ENCODE peak calls at places on chromosomes 12 and 14, in four cellular contexts. X is right lobe of liver, H is GM12891, S is testis. W is an unnamed sample.

GRCh38 chr12:5220835-5221234 is 177.2 kb downstream of the KCNA5 start:
- DNase-seq in S (no peak), X (no peak), H (no peak), W (peak; percentile 15)

GRCh38 chr12:88153959-88154358 is 11.9 kb downstream of the TMTC3 start:
- DNase-seq in S (no peak), H (no peak), X (no peak), W (no peak)

GRCh38 chr14:94701854-94702370 is 68.0 kb downstream of the GSC start:
- DNase-seq in S (no peak), X (no peak), H (no peak), W (no peak)

GRCh38 chr12:21502164-21502496 is 541 bp downstream of the GOLT1B start:
- DNase-seq in X (no peak), H (no peak), S (peak; percentile 40), W (peak; percentile 4)

GRCh38 chr12:90502070-90502469 is 452.9 kb downstream of the CCER1 start:
- DNase-seq in S (no peak), H (no peak), X (no peak), W (no peak)

GRCh38 chr14:99270491-99271287 is 1.3 kb downstream of the BCL11B start:
- DNase-seq in H (no peak), X (no peak), S (no peak), W (no peak)

GRCh38 chr12:132824053-132824452 is 4.6 kb downstream of the GOLGA3 start:
- DNase-seq in H (no peak), X (no peak), S (no peak), W (peak; percentile 55)

GRCh38 chr12:113266106-113266895 is 45.0 kb downstream of the TPCN1 start:
- DNase-seq in S (no peak), X (no peak), H (no peak), W (no peak)

GRCh38 chr14:52640137-52640536 is 55.2 kb downstream of the ERO1A start:
- DNase-seq in X (no peak), S (no peak), H (no peak), W (no peak)

GRCh38 chr12:11209098-11209497 is 22.4 kb upstream of the TAS2R42 start:
- DNase-seq in S (no peak), X (no peak), H (no peak), W (no peak)

GRCh38 chr14:48275301-48275700 is 599.9 kb upstream of the MDGA2 start:
- DNase-seq in H (no peak), X (no peak), S (no peak), W (no peak)

GRCh38 chr12:90854136-90854689 is 100.8 kb downstream of the CCER1 start:
- DNase-seq in X (no peak), H (no peak), S (peak; percentile 40), W (peak; percentile 4)

GRCh38 chr12:15741082-15741481 is 48.1 kb downstream of the EPS8 start:
- DNase-seq in S (no peak), X (no peak), H (no peak), W (peak; percentile 23)

GRCh38 chr12:22543246-22544037 is 900 bp downstream of the C2CD5 start:
- DNase-seq in H (no peak), S (peak; percentile 69), X (peak; percentile 73), W (no peak)

GRCh38 chr12:22539055-22539454 is 5.3 kb downstream of the C2CD5 start:
- DNase-seq in S (no peak), H (no peak), X (no peak), W (no peak)

GRCh38 chr12:22541496-22541895 is 2.8 kb downstream of the C2CD5 start:
- DNase-seq in X (no peak), S (no peak), H (no peak), W (no peak)

GRCh38 chr12:22538336-22538735 is 6.0 kb downstream of the C2CD5 start:
- DNase-seq in S (no peak), H (no peak), X (no peak), W (no peak)

DNA sequence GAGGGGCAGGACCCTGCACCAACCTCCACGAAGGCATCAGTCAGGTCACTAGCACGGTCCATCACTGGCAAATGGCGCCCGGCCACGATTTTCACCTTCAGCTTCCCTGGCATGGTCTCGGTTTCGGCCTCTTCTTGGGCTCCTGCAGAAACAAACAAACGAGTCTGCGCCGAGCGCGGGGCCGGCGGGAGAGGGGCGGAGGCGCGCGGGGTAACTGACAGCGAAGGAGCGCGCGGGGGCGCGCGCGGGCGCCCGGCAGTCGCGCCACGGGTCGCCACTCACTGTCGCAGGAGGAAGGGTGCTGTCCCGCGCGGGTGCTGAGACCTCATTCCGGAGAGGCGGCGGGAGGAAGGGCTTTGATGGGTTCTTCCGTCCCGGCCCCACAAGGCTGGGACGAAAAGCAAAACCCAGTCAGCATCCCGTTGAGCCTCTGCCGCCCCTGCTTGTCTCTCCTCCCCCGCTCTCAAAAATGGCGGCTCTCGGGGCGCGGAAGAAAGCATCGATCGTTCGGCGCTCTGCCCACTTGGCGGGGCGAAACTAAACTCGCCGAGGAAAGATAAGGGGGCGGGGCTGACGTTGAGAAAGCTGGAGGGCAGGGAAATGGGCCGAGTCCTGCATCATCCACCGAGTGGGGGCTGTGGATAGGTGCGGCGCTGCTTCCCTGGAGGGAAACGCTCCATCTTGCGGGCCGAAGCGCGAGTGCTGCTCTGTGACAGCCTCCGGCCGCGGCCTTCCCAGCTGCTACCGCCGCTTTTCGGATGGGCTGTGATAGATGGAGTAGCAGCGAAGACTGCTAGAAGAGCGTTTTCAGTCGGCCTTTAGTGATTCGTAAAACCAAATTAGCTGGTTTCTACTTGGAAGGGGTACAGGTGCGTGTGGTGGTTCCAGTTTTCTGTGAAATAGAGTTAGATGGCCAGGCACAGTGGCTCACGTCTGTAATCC is at the start of gene C2CD5:
- DNase-seq in S (peak; percentile 98), X (peak; percentile 97), H (peak; percentile 64), W (peak; percentile 76)
- TF ChIP-seq POLR2A in S (peak; percentile 27), X (peak; percentile 89), H (peak; percentile 94), W (peak; percentile 86)

GRCh38 chr12:19127270-19127669 is 2.3 kb upstream of the PLEKHA5 start:
- DNase-seq in S (no peak), H (no peak), X (no peak), W (no peak)

GRCh38 chr12:19130224-19131019 is 889 bp downstream of the PLEKHA5 start:
- DNase-seq in S (peak; percentile 31), H (peak; percentile 11), X (peak; percentile 48), W (peak; percentile 42)

GRCh38 chr12:19129121-19129485 is 430 bp upstream of the PLEKHA5 start:
- DNase-seq in X (no peak), S (no peak), H (no peak), W (no peak)

GRCh38 chr12:19131020-19131431 is 1.5 kb downstream of the PLEKHA5 start:
- DNase-seq in S (peak; percentile 31), H (no peak), X (peak; percentile 46), W (peak; percentile 23)

DNA sequence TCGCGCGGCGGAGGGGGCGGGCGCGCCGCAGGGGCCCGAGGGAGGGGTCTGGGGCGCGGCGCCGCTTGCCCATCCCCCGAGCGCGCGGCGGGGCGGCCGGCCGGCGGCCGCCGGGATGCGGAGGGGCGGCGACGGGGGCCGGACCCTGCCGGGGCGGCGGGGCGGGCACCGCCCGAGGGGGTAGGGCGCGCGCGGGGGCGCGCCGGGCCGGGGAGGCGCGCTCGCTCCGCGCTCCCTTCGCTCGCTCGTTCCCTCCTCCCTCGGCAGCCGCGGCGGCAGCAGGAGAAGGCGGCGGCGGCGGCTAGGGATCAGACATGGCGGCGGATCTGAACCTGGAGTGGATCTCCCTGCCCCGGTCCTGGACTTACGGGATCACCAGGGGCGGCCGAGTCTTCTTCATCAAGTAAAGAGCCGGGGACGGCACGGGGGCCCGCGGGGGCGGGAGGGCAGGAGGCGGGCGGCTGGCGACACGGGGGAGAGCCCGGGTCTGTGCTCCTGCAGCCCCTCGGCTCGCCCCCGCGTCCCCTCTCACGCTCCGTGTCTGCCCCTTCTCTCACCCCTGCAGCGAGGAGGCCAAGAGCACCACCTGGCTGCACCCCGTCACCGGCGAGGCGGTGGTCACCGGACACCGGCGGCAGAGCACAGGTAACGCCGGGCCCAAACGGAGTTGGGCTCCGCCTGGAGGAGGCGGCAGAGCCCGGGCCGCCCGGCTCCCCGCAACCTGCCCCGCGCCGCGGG is at the start of gene PLEKHA5:
- DNase-seq in X (peak; percentile 84), H (peak; percentile 20), S (peak; percentile 77), W (peak; percentile 51)
- TF ChIP-seq POLR2A in X (peak; percentile 37), H (no peak), S (no peak), W (peak; percentile 38)

DNA sequence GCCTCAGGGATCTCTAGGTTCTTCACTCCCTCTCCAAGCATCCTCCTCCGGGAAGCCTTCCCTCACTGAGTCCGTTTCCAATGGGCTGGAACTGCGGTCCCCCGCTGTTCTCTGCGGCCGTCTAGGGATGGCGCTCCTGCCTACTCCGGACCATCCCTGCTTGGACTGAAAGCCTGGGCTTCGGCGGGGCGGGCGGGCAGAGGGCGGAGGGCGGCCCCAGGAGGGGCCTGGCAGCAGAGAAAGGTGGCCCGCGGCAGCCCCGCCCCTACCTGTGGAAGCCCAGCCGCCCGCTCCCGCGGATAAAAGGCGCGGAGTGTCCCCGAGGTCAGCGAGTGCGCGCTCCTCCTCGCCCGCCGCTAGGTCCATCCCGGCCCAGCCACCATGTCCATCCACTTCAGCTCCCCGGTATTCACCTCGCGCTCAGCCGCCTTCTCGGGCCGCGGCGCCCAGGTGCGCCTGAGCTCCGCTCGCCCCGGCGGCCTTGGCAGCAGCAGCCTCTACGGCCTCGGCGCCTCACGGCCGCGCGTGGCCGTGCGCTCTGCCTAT is at the start of gene KRT7:
- DNase-seq in S (no peak), X (no peak), H (no peak), W (no peak)
- TF ChIP-seq POLR2A in S (no peak), X (peak; percentile 34), H (no peak), W (no peak)

GRCh38 chr14:24366664-24367505 is 1.1 kb upstream of the NFATC4 start:
- DNase-seq in H (peak; percentile 74), X (peak; percentile 51), S (peak; percentile 88), W (peak; percentile 55)
- TF ChIP-seq POLR2A in H (no peak), X (no peak), S (peak; percentile 9), W (no peak)

GRCh38 chr12:120096671-120097202 is 19.8 kb downstream of the RAB35 start:
- DNase-seq in S (no peak), X (no peak), H (no peak), W (no peak)
- TF ChIP-seq POLR2A in S (no peak), X (no peak), H (no peak), W (no peak)

GRCh38 chr14:92121670-92122350 is at the start of the genes CPSF2 and NDUFB1:
- DNase-seq in X (peak; percentile 87), S (peak; percentile 94), H (peak; percentile 91), W (peak; percentile 84)
- TF ChIP-seq POLR2A in X (peak; percentile 77), S (no peak), H (peak; percentile 97), W (peak; percentile 87)

GRCh38 chr12:25250744-25251730 is at the start of gene KRAS:
- DNase-seq in S (peak; percentile 98), X (peak; percentile 98), H (peak; percentile 72), W (peak; percentile 77)
- TF ChIP-seq POLR2A in S (peak; percentile 52), X (peak; percentile 89), H (no peak), W (peak; percentile 62)

GRCh38 chr14:103164786-103165185 is 41.5 kb downstream of the TNFAIP2 start:
- DNase-seq in S (no peak), X (no peak), H (no peak), W (no peak)

GRCh38 chr14:103164006-103164405 is 40.7 kb downstream of the TNFAIP2 start:
- DNase-seq in X (no peak), H (no peak), S (no peak), W (no peak)

GRCh38 chr14:103161054-103161397 is 37.8 kb downstream of the TNFAIP2 start:
- DNase-seq in S (no peak), H (no peak), X (peak; percentile 47), W (no peak)

GRCh38 chr14:103163199-103163598 is 39.9 kb downstream of the TNFAIP2 start:
- DNase-seq in X (no peak), H (no peak), S (no peak), W (no peak)

DNA sequence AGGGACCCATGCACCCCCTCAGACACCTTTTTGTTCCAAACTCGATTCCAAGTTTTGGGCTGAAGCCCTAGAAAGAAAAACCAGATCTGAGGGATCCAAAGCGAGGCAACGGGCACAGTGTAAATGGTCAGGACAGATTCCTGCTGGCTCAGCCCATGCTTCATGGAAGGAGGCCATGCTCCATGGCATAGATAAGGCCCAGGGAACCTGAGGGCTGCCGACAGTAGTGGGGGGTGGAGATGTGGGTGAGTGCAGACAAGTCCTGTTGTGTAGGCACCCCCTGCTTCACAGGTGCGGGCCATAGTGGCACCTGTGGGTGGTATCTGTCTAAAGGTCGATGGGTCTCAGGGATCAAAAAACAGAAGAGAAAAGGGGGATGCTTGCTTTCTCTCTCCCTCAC is 42.1 kb downstream of the TNFAIP2 start:
- DNase-seq in X (no peak), H (no peak), S (no peak), W (no peak)
- TF ChIP-seq POLR2A in X (no peak), H (no peak), S (no peak), W (no peak)

W was measured in H54.